ENCODE peak calls at places on chromosomes 6 and 20, in eight cellular contexts. L is CD8-positive, alpha-beta T cell; U is fibroblast of lung; V is B cell; F is A673; Y is left lung; R is fibroblast of mammary gland; T is PC-9. N is an unnamed sample.

GRCh38 chr6:33886673-33887144 is 82.9 kb upstream of the MLN start:
- DNase-seq in L (peak), V (no peak), F (peak), Y (no peak), T (no peak), U (peak), R (peak), N (no peak)

GRCh38 chr6:1730882-1731281 is 121.2 kb downstream of the FOXC1 start:
- DNase-seq in T (no peak), F (no peak), L (no peak), V (no peak), U (no peak), Y (no peak), R (no peak), N (no peak)

GRCh38 chr20:38153011-38153329 is 12.1 kb downstream of the TGM2 start:
- DNase-seq in R (no peak), L (no peak), U (no peak), V (no peak), F (no peak), T (no peak), Y (no peak), N (no peak)

GRCh38 chr6:30447237-30447636 is 42.1 kb upstream of the HLA-E start:
- DNase-seq in U (no peak), Y (no peak), V (no peak), L (no peak), R (peak), F (peak), T (no peak), N (no peak)

GRCh38 chr6:111750753-111751684 is 122.2 kb downstream of the FYN start:
- DNase-seq in R (peak), U (no peak), V (no peak), T (no peak), F (no peak), Y (no peak), L (peak), N (peak)

GRCh38 chr6:6595946-6596345 is 7.4 kb downstream of the LY86 start:
- DNase-seq in R (no peak), F (no peak), T (peak), L (no peak), U (no peak), Y (no peak), V (no peak), N (no peak)

GRCh38 chr20:34179636-34180360 is 61.4 kb upstream of the ASIP start:
- DNase-seq in L (no peak), R (no peak), T (peak), F (no peak), U (no peak), Y (no peak), V (no peak), N (no peak)

GRCh38 chr6:146339716-146340115 is 203.9 kb upstream of the RAB32 start:
- DNase-seq in T (peak), U (no peak), Y (no peak), R (peak), F (no peak), V (no peak), L (no peak), N (no peak)

GRCh38 chr6:130969807-130970491 is 93.1 kb downstream of the EPB41L2 start:
- DNase-seq in V (no peak), R (peak), F (no peak), L (no peak), Y (no peak), T (no peak), U (peak), N (no peak)

GRCh38 chr6:119446623-119447008 is 97.1 kb upstream of the MAN1A1 start:
- DNase-seq in F (no peak), U (peak), V (no peak), T (peak), L (no peak), Y (peak), R (peak), N (no peak)

GRCh38 chr6:168384045-168385038 is 56.6 kb upstream of the SMOC2 start:
- DNase-seq in Y (no peak), U (no peak), V (no peak), F (no peak), R (peak), T (no peak), L (no peak), N (no peak)

GRCh38 chr6:24910850-24911712 is 24.7 kb downstream of the RIPOR2 start:
- DNase-seq in V (peak), Y (peak), R (peak), F (peak), U (peak), L (peak), T (no peak), N (no peak)

GRCh38 chr20:14948416-14948815 is 611.0 kb upstream of the FLRT3 start:
- DNase-seq in V (no peak), F (no peak), L (no peak), R (no peak), U (no peak), T (no peak), Y (no peak), N (no peak)

DNA sequence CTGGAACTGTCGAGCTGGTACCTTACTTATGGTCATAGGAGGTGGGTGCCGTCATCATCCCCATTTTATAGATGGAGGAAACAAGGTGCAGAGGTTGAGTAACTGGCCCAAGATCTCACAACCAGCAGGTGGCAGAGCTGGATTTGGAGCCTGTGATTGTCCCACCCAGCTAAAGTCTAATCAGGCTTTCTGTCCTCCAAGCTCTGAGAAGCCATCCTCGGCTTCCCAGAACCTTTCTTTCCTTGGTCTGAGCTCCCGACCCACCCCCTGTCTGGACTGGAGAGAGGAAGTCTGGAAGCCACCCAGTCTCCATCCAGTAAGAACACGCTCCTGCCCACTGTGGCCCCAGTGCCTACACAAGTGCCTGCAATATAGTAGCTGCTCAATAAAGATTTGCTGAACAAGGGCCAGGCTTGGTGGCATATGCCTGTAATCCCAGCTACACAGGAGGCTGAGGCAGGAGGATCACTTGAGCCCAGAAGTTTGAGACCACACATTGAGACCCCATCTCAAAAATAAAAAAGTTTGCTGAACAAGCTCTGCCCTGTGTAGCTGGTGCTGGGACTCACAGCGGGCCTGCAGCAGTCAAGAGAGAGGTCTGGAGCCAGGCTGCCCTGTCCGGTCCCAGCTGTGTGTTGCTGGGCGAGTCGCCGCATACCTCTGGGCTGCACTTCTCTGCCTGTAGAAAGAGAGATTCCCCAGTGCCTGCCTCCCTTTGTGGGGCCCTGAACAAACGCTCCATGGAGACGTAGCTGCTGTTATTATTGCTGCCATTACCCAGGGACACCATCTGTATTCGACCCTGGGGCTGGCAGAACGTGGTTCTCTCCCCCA is 32.5 kb upstream of the DLGAP4 start:
- DNase-seq in L (no peak), T (no peak), R (peak), V (no peak), U (peak), F (peak), Y (no peak), N (no peak)
- TF ChIP-seq CTCF in L (no peak), T (peak), R (peak), V (peak), U (peak), F (peak), Y (no peak), N (no peak)

DNA sequence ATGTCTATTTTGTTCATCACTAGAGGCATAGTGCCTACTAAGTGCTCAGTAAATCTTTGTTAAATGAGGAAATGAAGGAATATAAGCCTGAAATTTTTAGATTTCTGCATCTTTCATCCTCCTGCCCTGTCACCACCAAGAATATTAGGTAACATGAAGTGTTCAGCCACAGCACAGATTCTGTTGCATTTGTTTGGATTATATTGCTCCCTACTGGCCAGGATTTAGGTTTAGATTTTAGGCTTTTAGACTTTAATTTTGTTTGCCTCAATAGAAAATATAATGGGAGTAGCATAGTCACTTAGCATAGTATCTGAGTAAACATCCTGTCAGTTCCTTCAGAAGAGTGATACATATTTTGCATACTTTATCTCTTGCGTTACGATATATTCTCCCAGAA is 14.2 kb downstream of the FARS2 start:
- DNase-seq in T (no peak), Y (no peak), L (no peak), U (peak), R (no peak), V (no peak), F (no peak), N (no peak)
- TF ChIP-seq CTCF in T (no peak), Y (no peak), L (no peak), U (no peak), R (no peak), V (no peak), F (peak), N (no peak)

GRCh38 chr20:52224920-52225319 is 33.3 kb upstream of the ZFP64 start:
- DNase-seq in Y (no peak), U (no peak), R (no peak), V (no peak), T (no peak), L (no peak), F (no peak), N (no peak)

GRCh38 chr20:52217689-52218395 is 26.3 kb upstream of the ZFP64 start:
- DNase-seq in L (no peak), F (no peak), Y (no peak), V (no peak), U (no peak), R (no peak), T (no peak), N (no peak)

DNA sequence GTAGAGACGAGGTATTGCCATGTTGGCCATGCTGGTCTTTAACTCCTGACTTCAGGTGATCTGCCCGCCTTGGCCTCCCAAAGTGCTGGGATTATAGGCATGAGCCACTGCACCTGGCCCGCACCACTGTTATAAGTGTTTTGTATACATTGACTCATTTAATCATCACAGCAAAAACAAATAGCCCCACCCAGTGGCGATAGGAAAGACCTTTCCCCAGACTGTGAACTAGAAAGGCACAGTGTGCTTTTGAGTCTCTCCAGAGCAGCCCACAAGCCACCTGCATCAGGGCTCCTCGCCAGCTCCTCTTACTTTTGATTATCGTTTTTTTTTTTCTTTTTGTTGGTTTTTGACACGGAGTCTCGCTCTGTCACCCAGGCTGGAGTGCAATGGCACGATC is 27.9 kb upstream of the ZFP64 start:
- DNase-seq in L (no peak), V (no peak), T (peak), Y (no peak), F (peak), U (no peak), R (no peak), N (no peak)
- TF ChIP-seq CTCF in L (no peak), V (no peak), T (peak), Y (no peak), F (peak), U (no peak), R (no peak), N (no peak)

DNA sequence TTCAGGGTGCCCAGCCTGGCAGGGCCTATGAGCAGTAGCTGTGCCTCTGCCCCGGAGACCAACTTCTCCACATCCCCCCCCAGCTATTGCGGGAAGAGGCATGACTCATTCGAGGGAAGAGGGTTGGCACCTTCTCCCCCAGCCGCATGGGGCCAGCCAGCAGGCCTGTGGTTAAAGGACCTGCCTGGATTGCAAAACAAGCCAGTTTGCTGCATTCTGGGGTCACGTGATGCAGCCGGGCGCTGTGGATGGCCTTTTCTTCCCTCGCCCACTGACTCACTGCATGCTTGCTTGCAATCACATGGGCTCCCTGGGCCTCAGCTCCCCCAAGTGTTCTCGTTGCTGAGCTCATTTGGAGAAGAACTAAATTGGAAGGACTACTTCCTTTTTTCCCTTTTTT is 182.5 kb downstream of the MAFB start:
- DNase-seq in T (peak), V (no peak), Y (peak), F (peak), R (peak), L (no peak), U (peak), N (no peak)
- TF ChIP-seq CTCF in T (no peak), V (no peak), Y (no peak), F (no peak), R (peak), L (no peak), U (peak), N (no peak)

DNA sequence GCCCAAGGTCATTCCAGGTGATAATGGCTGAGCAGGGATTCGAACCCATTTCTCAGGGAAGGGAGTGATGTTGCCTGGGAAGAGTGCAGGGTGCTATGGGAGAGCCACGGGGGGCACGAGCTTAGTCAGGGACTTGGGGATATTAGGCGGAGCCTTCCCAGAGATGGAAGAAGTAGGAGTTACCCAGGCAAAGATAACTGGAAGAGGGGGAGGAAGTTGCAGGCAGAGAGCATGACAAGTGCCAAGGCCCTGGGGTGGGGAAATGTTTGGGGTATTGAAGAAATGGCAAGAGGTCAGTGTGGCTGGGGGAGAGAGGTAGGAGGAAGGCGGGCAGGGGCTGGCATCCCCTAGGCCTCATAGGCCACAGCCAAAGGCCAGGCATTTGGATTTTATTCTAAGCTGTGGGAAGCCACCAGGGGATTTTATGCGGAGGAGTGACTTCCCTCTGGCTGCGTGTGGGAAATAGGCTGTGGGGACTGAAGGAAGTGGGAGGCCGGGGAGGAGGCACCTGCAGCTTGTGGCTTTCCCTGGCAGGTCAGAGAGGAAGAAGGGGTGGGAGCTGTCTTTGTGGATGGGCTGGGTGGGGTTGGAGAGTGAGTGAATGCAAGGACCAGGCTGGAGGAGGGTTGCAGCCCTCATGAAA is 22.7 kb downstream of the SNAI1 start:
- DNase-seq in U (no peak), R (no peak), V (no peak), L (no peak), T (no peak), Y (no peak), F (no peak), N (no peak)
- TF ChIP-seq CTCF in U (no peak), R (no peak), V (no peak), L (no peak), T (no peak), Y (no peak), F (no peak), N (no peak)

GRCh38 chr6:128367437-128367836 is 153.0 kb downstream of the PTPRK start:
- DNase-seq in L (no peak), T (no peak), F (no peak), V (no peak), U (no peak), R (peak), Y (no peak), N (no peak)
- TF ChIP-seq CTCF in L (no peak), T (no peak), F (no peak), V (no peak), U (no peak), R (no peak), Y (no peak), N (no peak)

GRCh38 chr20:32624687-32625345 is 39.7 kb upstream of the NOL4L start:
- DNase-seq in V (no peak), Y (no peak), R (no peak), F (no peak), U (no peak), T (no peak), L (no peak), N (no peak)

GRCh38 chr20:32628960-32629530 is 43.9 kb upstream of the NOL4L start:
- DNase-seq in U (no peak), R (no peak), F (no peak), Y (no peak), T (no peak), L (no peak), V (no peak), N (no peak)

GRCh38 chr20:32626859-32627636 is 41.9 kb upstream of the NOL4L start:
- DNase-seq in U (no peak), R (no peak), F (no peak), L (no peak), T (no peak), V (peak), Y (no peak), N (no peak)

GRCh38 chr20:32625996-32626395 is 40.9 kb upstream of the NOL4L start:
- DNase-seq in U (no peak), L (no peak), V (no peak), Y (no peak), F (no peak), R (no peak), T (no peak), N (no peak)

DNA sequence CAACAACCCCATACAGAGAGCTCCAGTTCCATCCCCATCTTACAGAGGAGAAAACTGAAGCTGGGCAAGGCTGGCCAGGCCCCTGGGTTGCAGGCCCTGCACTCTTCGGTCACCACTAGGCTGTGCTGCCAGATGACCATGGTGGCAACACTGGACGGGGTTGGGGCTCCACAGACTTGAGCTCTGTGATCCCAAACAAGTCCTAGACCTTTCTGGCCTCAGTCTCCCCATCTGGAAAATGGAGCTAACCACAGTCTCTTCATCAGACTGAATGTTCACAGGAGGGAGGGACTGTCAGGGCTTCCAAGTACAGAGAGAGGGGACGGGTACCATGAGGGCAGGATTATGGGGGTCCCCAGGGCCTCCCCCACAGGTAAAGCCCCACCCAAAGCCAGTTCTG is 41.3 kb upstream of the NOL4L start:
- DNase-seq in U (no peak), Y (no peak), R (no peak), T (no peak), V (no peak), L (no peak), F (no peak), N (no peak)
- TF ChIP-seq CTCF in U (no peak), Y (no peak), R (no peak), T (no peak), V (no peak), L (no peak), F (no peak), N (no peak)

GRCh38 chr20:2871111-2871465 is 2.2 kb upstream of the PTPRA start:
- DNase-seq in T (no peak), V (no peak), Y (no peak), U (peak), L (no peak), R (peak), F (no peak), N (no peak)

GRCh38 chr20:2873010-2873746 is at the start of gene PTPRA:
- DNase-seq in U (peak), V (peak), T (peak), Y (peak), F (peak), R (peak), L (peak), N (peak)

GRCh38 chr20:2871555-2872303 is 1.6 kb upstream of the PTPRA start:
- DNase-seq in L (no peak), Y (no peak), U (no peak), R (no peak), T (no peak), V (no peak), F (no peak), N (no peak)

GRCh38 chr20:2873747-2874041 is 413 bp downstream of the PTPRA start:
- DNase-seq in V (no peak), T (no peak), R (peak), L (peak), F (peak), U (no peak), Y (peak), N (peak)

DNA sequence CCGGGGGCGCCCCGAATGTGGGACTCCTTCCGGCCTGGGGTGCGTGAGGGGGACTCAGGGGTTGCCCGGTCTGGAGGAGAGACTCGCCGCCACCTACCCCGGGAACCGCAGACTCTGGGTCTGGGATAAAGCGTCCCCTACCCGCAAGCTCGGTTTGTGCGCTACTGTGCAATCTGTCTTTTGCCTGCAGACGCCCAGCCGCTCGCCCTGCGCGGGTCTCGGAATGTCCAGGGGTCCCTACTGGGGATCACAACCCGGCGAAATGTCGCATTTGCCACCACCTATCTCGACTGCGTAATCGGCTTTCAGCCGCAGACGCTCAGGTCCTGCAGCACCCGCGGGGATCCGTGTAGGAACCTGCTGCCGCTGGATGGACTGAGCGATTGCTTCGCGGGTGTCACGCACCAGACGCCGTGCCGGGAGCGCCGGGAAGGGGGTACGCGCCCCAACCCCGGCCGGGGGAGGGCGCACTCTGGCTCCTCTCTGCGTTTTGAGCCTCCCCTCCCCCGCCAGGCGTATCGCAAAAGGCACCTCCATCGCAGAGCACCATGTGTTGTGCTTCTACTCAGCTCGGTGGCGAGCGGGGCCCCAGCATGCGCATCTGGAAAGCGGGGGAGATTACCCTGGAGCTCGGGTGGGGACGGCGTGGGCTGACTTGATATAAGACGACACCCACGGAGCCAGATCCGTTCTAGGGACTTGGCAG is 824 bp upstream of the PTPRA start:
- DNase-seq in L (peak), V (peak), Y (peak), T (no peak), R (peak), U (peak), F (peak), N (peak)
- TF ChIP-seq CTCF in L (peak), V (peak), Y (peak), T (peak), R (peak), U (peak), F (peak), N (peak)